ENCODE peak calls at places on chromosomes 6 and 20, in five cellular contexts. D is HS-5; R is activated CD4-positive, CD25-positive, alpha-beta regulatory T cell; J is iris pigment epithelial cell; G is Right ventricle myocardium superior. H is an unnamed sample.
A peak's percentile ranks its signal among the peaks of the same experiment; 100 is the strongest.

GRCh38 chr6:3887150-3887700 is 38.1 kb downstream of the FAM50B start:
- DNase-seq in D (no peak), R (no peak), J (peak; percentile 56), G (no peak), H (no peak)

GRCh38 chr6:43092635-43093034 is 16.5 kb downstream of the PTK7 start:
- DNase-seq in D (no peak), R (no peak), J (no peak), G (no peak), H (no peak)

GRCh38 chr20:51563597-51564332 is 21.2 kb upstream of the NFATC2 start:
- DNase-seq in D (peak; percentile 95), R (no peak), J (peak; percentile 88), G (peak; percentile 82), H (no peak)

GRCh38 chr20:4546786-4547185 is 174.9 kb upstream of the PRND start:
- DNase-seq in D (peak; percentile 78), R (no peak), J (peak; percentile 87), G (no peak), H (no peak)

GRCh38 chr6:72826033-72826432 is 204.2 kb downstream of the KCNQ5 start:
- DNase-seq in D (peak; percentile 44), R (no peak), J (peak; percentile 28), G (no peak), H (no peak)

GRCh38 chr6:30340589-30341054 is 4.3 kb upstream of the RPP21 start:
- DNase-seq in D (no peak), R (no peak), J (no peak), G (no peak), H (no peak)

GRCh38 chr6:44668976-44669934 is 281.7 kb downstream of the CDC5L start:
- DNase-seq in D (no peak), R (no peak), J (no peak), G (no peak), H (no peak)

GRCh38 chr6:69233195-69233524 is 563.6 kb downstream of the LMBRD1 start:
- DNase-seq in D (no peak), R (no peak), J (no peak), G (no peak), H (no peak)

GRCh38 chr20:21090738-21091120 is 15.4 kb downstream of the LINC00237 start:
- DNase-seq in D (no peak), R (no peak), J (no peak), G (no peak), H (no peak)

GRCh38 chr6:134636221-134636830 is 313.6 kb downstream of the ALDH8A1 start:
- DNase-seq in D (no peak), R (peak; percentile 9), J (no peak), G (no peak), H (peak; percentile 38)

GRCh38 chr6:30748301-30748769 is 4.0 kb upstream of the IER3 start:
- DNase-seq in D (no peak), R (no peak), J (no peak), G (no peak), H (no peak)